ENCODE peak calls at places on chromosomes 7 and 10, in four cellular contexts. G, P, X and Z are unnamed samples.

GRCh38 chr7:42017356-42017986 is 219.5 kb downstream of the GLI3 start:
- DNase-seq in P (no peak), G (no peak), X (no peak), Z (no peak)

GRCh38 chr10:90302758-90303443 is 554.9 kb downstream of the HTR7 start:
- DNase-seq in X (no peak), P (no peak), G (no peak), Z (no peak)

GRCh38 chr7:108016841-108017775 is 14.1 kb upstream of the LAMB1 start:
- DNase-seq in G (no peak), P (peak), X (no peak), Z (no peak)

GRCh38 chr7:159013825-159014289 is 130.8 kb downstream of the VIPR2 start:
- DNase-seq in G (no peak), P (no peak), X (no peak), Z (no peak)

GRCh38 chr10:18066947-18067346 is 73.3 kb upstream of the CACNB2 start:
- DNase-seq in G (no peak), P (no peak), X (no peak), Z (no peak)

GRCh38 chr7:150631866-150632864 is at the start of gene GIMAP6:
- DNase-seq in P (no peak), X (no peak), G (no peak), Z (no peak)

GRCh38 chr7:143936087-143937009 is 1.3 kb downstream of the OR2F2 start:
- DNase-seq in G (no peak), X (no peak), P (no peak), Z (no peak)

GRCh38 chr10:44046605-44047004 is 338.3 kb downstream of the CXCL12 start:
- DNase-seq in X (no peak), P (no peak), G (peak), Z (no peak)

GRCh38 chr7:77498659-77499379 is 38.3 kb upstream of the PTPN12 start:
- DNase-seq in P (no peak), G (no peak), X (no peak), Z (no peak)

GRCh38 chr7:100561491-100562194 is 12.1 kb downstream of the SAP25 start:
- DNase-seq in X (no peak), P (no peak), G (no peak), Z (peak)

GRCh38 chr7:3607847-3608246 is 306.8 kb downstream of the SDK1 start:
- DNase-seq in P (no peak), G (peak), X (no peak), Z (no peak)

GRCh38 chr10:101062231-101063161 is 707 bp downstream of the KAZALD1 start:
- DNase-seq in G (peak), X (no peak), P (peak), Z (peak)

GRCh38 chr7:123821320-123821719 is 23.6 kb upstream of the HYAL4 start:
- DNase-seq in X (no peak), P (no peak), G (no peak), Z (no peak)

GRCh38 chr10:6114758-6115410 is 26.1 kb downstream of the RBM17 start:
- DNase-seq in G (peak), P (no peak), X (no peak), Z (no peak)

GRCh38 chr10:96341219-96342182 is 17.3 kb downstream of the OPALIN start:
- DNase-seq in X (no peak), G (no peak), P (no peak), Z (no peak)

GRCh38 chr7:50560865-50561351 is 4.3 kb downstream of the DDC start:
- DNase-seq in P (no peak), X (no peak), G (no peak), Z (no peak)

GRCh38 chr10:112969542-112969941 is 19.5 kb downstream of the TCF7L2 start:
- DNase-seq in G (no peak), X (no peak), P (no peak), Z (no peak)

GRCh38 chr7:132092106-132092505 is 484.2 kb downstream of the PLXNA4 start:
- DNase-seq in P (no peak), G (no peak), X (no peak), Z (no peak)

GRCh38 chr10:12572281-12572680 is 222.9 kb downstream of the CAMK1D start:
- DNase-seq in G (no peak), P (no peak), X (no peak), Z (no peak)

GRCh38 chr10:71297343-71297742 is 21.7 kb upstream of the SLC29A3 start:
- DNase-seq in X (no peak), P (no peak), G (no peak), Z (no peak)

GRCh38 chr10:80412521-80412920 is 4.2 kb downstream of the PRXL2A start:
- DNase-seq in G (no peak), X (no peak), P (no peak), Z (no peak)

GRCh38 chr10:87093461-87094372 is 926 bp downstream of the GLUD1 start:
- DNase-seq in G (peak), X (peak), P (peak), Z (peak)

DNA sequence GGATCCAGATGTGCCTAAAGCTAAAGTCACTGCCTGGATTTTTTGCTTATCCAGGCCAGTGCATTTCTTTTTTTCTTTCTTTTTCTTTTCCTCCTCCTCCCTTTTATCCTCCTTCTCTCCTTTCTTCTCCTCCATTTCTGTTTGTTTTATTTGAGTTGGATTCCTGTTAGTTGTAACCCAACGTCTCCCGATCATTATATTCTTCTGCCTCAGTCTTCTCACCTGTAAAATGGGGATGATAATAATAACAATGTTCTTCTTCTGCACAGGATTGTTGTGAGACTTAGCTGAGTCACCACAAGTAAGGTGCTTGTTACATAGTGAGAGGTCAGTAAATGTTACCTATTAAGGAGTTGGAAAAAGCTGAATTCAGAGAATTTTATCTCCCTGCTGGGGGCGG is 13.7 kb upstream of the FFAR4 start:
- DNase-seq in X (no peak), P (no peak), G (no peak), Z (no peak)
- TF ChIP-seq CTCF in X (no peak), P (no peak), G (no peak), Z (no peak)

DNA sequence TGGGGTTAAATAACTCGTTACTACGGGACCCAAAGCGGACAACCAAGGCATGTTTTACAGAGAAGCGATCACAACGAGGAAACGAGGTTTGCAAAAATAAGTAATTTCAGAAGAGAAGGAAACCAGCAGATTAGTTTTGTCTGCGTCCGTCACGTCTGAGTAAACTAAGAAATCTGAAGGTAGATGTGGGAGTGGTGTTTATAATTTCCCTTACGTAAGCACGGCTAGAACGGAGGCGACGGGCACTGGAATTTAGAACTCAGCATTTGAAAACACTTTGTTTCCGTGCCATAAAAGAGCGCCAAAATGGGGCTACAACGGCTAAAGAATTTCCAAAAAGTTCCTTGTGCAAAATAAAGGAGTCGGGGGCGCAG is 718 bp upstream of the UMAD1 start:
- DNase-seq in P (peak), G (no peak), X (no peak), Z (no peak)
- TF ChIP-seq POLR2A in P (no peak), G (no peak), X (no peak), Z (no peak)

DNA sequence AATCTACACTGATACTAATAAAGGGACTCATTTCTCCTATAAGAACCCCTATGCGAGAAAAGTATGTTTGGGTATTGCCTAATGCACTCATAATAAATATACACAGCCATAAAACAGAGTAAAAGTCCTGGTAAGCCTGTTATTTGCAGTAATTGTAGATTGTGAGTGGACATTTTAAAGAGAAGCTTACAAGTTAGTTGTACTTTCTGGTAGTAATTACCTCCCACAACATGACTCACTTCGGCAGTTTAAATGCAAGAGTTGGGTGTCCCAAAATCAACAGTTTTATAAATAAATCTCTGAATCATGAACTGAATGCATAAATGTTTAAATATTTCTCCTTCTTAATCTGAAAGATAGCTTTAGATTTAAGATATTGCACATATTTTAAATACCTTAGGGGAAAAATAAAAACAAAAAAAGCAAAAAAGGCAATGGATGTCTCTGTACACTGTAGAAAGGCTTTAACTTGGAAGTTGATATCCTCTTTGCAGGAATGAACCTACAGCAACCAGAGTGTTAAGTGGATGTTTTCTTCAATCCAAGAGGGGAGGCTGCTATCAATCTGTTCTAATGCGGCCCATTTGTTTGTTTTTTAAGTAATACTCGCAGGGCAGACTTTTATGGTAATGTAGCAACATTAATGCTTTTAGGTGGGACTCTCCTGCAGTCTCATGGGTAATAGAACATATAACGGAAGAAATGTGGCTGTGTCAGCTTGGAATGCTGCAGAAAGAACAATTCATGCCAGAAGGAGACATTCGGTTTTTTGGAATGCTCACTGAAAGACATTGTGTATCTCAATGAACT is 57.3 kb upstream of the ZEB1 start:
- DNase-seq in X (no peak), G (no peak), P (no peak), Z (no peak)
- H3K4me3 ChIP-seq in X (peak), G (no peak), P (no peak), Z (no peak)

DNA sequence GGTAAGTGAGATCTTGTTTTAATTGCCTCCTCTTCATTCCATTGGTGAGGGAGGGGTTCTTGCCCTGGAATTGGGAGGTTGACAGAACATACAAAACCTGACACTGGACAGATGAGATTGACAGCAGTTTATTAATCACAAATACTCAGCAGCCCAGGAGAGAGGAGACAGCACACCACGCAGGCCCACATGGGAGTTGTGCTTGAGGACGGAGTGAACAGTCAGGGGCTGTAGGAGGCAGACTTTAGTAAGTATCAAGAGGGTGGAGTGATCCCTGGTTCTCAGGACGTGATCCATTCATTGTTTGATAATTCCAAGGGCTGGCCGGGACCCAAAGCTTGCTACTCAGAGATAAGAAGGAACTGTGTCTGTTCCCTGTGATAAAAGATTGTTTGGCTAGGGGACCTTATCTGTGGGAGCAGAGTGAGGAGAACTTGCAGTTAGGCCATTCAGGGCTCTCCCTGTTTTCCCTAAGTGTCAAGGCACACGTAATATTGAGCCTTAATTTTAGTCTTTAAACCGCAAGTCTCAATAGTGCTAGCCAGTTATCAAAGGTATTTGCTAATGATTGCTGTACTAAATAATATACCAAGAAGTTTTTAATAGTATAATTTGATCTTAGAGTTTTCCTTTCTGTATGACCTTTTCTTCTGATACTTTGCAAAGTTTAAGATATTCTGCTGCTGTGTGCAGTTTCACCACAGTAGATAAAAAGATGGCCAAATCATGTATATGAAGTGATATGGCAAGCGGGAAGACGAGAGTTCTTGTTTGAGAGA is 14.5 kb downstream of the CAPZA2 start:
- DNase-seq in P (no peak), G (peak), X (no peak), Z (no peak)
- TF ChIP-seq CTCF in P (no peak), G (no peak), X (no peak), Z (no peak)